ENCODE peak calls at places on chromosomes 2 and 18, in seven cellular contexts. G is NCI-H1105 treated with DMSO at 0.1 percent for 48 hours, Y is NCI-H1436 treated with DMSO at 0.1 percent for 48 hours, J is AG09319, V is Daoy, W is transverse colon, H is ecto neural progenitor cell. K is an unnamed sample.

GRCh38 chr2:148568597-148568996 is 76.0 kb upstream of the EPC2 start:
- DNase-seq in V (peak; percentile 29), G (no peak), H (no peak), W (no peak), J (no peak), Y (no peak), K (no peak)

GRCh38 chr2:220835563-220835962 is 736.5 kb downstream of the EPHA4 start:
- DNase-seq in G (no peak), J (no peak), V (peak; percentile 30), Y (no peak), W (no peak), H (no peak), K (no peak)

GRCh38 chr18:3468066-3468705 is 18.2 kb downstream of the TGIF1 start:
- DNase-seq in H (peak; percentile 32), V (no peak), J (no peak), G (no peak), Y (no peak), W (no peak), K (no peak)

GRCh38 chr2:82139979-82140611 is 1835.5 kb upstream of the LRRTM1 start:
- DNase-seq in Y (no peak), W (peak; percentile 29), G (no peak), J (no peak), V (no peak), H (no peak), K (no peak)

GRCh38 chr2:100236166-100236565 is 86.1 kb downstream of the LONRF2 start:
- DNase-seq in G (no peak), H (no peak), J (no peak), W (no peak), V (no peak), Y (no peak), K (no peak)

GRCh38 chr2:187618813-187619212 is 64.6 kb upstream of the TFPI start:
- DNase-seq in H (no peak), W (no peak), J (no peak), G (no peak), V (peak; percentile 44), Y (no peak), K (no peak)

GRCh38 chr18:58728719-58729118 is 57.5 kb downstream of the MALT1 start:
- DNase-seq in G (no peak), W (no peak), Y (no peak), H (no peak), V (no peak), J (no peak), K (no peak)

GRCh38 chr18:32576296-32576916 is 105.7 kb upstream of the GAREM1 start:
- DNase-seq in V (peak; percentile 13), J (no peak), G (no peak), W (no peak), H (peak; percentile 58), Y (no peak), K (peak; percentile 27)

GRCh38 chr2:45119038-45119437 is 109.8 kb upstream of the SIX2 start:
- DNase-seq in J (no peak), Y (no peak), G (no peak), W (no peak), V (peak; percentile 55), H (no peak), K (no peak)

GRCh38 chr2:171342014-171342413 is 91.8 kb downstream of the METTL8 start:
- DNase-seq in H (no peak), J (no peak), V (no peak), Y (no peak), G (no peak), W (no peak), K (no peak)

GRCh38 chr2:129710670-129711495 is 268.6 kb upstream of the RAB6C start:
- DNase-seq in V (no peak), H (no peak), W (no peak), J (no peak), Y (no peak), G (no peak), K (no peak)

GRCh38 chr2:26347286-26347865 is 787 bp upstream of the ADGRF3 start:
- DNase-seq in Y (no peak), H (no peak), W (no peak), V (no peak), G (no peak), J (no peak), K (peak; percentile 47)

GRCh38 chr2:166700079-166700478 is 188.2 kb upstream of the XIRP2 start:
- DNase-seq in W (no peak), J (no peak), Y (no peak), G (peak; percentile 11), H (no peak), V (no peak), K (no peak)

GRCh38 chr18:23143871-23144270 is 8.6 kb downstream of the CABLES1 start:
- DNase-seq in G (no peak), V (peak; percentile 26), H (no peak), Y (no peak), J (no peak), W (no peak), K (peak; percentile 70)

GRCh38 chr18:8703181-8703638 is 2.1 kb upstream of the MTCL1 start:
- DNase-seq in J (no peak), V (no peak), Y (no peak), W (no peak), G (no peak), H (no peak), K (peak; percentile 22)

GRCh38 chr2:96176661-96177060 is 31.4 kb upstream of the DUSP2 start:
- DNase-seq in H (no peak), G (no peak), Y (no peak), V (no peak), W (no peak), J (no peak), K (no peak)

GRCh38 chr2:107584577-107584976 is 242.1 kb upstream of the RGPD4 start:
- DNase-seq in J (no peak), H (no peak), V (no peak), W (no peak), G (no peak), Y (no peak), K (no peak)

GRCh38 chr2:45643543-45644542 is 7.6 kb upstream of the PRKCE start:
- DNase-seq in Y (no peak), J (no peak), V (peak; percentile 84), W (peak; percentile 71), H (peak; percentile 88), G (peak; percentile 43), K (peak; percentile 71)

GRCh38 chr2:134260726-134261125 is 6.9 kb downstream of the MGAT5 start:
- DNase-seq in V (no peak), J (peak; percentile 74), G (no peak), W (no peak), H (no peak), Y (no peak), K (no peak)

GRCh38 chr2:151886235-151886634 is 58.0 kb upstream of the ARL5A start:
- DNase-seq in G (no peak), H (no peak), V (peak; percentile 35), J (no peak), Y (no peak), W (no peak), K (peak; percentile 38)

GRCh38 chr2:84849271-84849952 is 31.5 kb downstream of the TRABD2A start:
- DNase-seq in Y (no peak), V (peak; percentile 66), J (peak; percentile 29), W (no peak), G (no peak), H (no peak), K (no peak)

GRCh38 chr18:54734059-54734458 is 94.2 kb upstream of the RAB27B start:
- DNase-seq in H (no peak), J (peak; percentile 44), Y (no peak), W (no peak), G (no peak), V (peak; percentile 72), K (peak; percentile 44)

K was measured in NB4.